ENCODE peak calls at places on chromosome 3, in seven cellular contexts. B is KG1, P is DMS53, Z is adrenal gland, E is T-helper 1 cell, S is HS-27A, N is AG08395. T is an unnamed sample.

GRCh38 chr3:13477946-13478345 is 2.2 kb upstream of the HDAC11 start:
- DNase-seq in B (no peak), P (no peak), Z (no peak), E (no peak), S (no peak), N (no peak), T (peak)

GRCh38 chr3:58800940-58801339 is 134.4 kb upstream of the FAM3D start:
- DNase-seq in B (no peak), P (no peak), Z (no peak), E (no peak), S (no peak), N (no peak), T (no peak)

GRCh38 chr3:50662408-50662807 is 12.3 kb upstream of the DOCK3 start:
- DNase-seq in B (no peak), P (no peak), Z (peak), E (no peak), S (no peak), N (no peak), T (no peak)

GRCh38 chr3:53411371-53411770 is 64.0 kb upstream of the DCP1A start:
- DNase-seq in B (no peak), P (no peak), Z (no peak), E (no peak), S (no peak), N (no peak), T (no peak)

GRCh38 chr3:152834354-152835310 is at the start of gene P2RY1:
- DNase-seq in B (peak), P (peak), Z (peak), E (no peak), S (no peak), N (peak), T (peak)

GRCh38 chr3:146159616-146160232 is 1.3 kb downstream of the PLOD2 start:
- DNase-seq in B (no peak), P (no peak), Z (no peak), E (no peak), S (no peak), N (no peak), T (no peak)

GRCh38 chr3:20186600-20187004 is 596 bp upstream of the SGO1 start:
- DNase-seq in B (no peak), P (peak), Z (no peak), E (no peak), S (no peak), N (peak), T (no peak)

GRCh38 chr3:10286596-10287295 is 6.0 kb downstream of the GHRL start:
- DNase-seq in B (no peak), P (no peak), Z (no peak), E (no peak), S (peak), N (peak), T (no peak)